ENCODE peak calls at places on chromosome 2, in nine cellular contexts. S, K, Y, W, R, C, N, A and F are unnamed samples.

GRCh38 chr2:38960609-38961320 is 71.1 kb downstream of the ARHGEF33 start:
- DNase-seq in N (peak; percentile 68), W (no peak), C (no peak), A (no peak), R (no peak), S (no peak), Y (no peak), K (no peak), F (no peak)

GRCh38 chr2:214311031-214311533 is 99.8 kb upstream of the VWC2L start:
- DNase-seq in R (no peak), C (no peak), N (no peak), K (no peak), Y (no peak), S (no peak), A (no peak), W (no peak), F (no peak)

GRCh38 chr2:128603411-128603924 is 284.8 kb upstream of the HS6ST1 start:
- DNase-seq in S (no peak), R (no peak), W (peak; percentile 5), N (no peak), C (no peak), K (no peak), A (no peak), Y (no peak), F (no peak)

GRCh38 chr2:65826567-65826966 is 394.2 kb upstream of the SPRED2 start:
- DNase-seq in W (no peak), Y (no peak), R (no peak), S (no peak), N (no peak), A (no peak), K (no peak), C (no peak), F (no peak)

GRCh38 chr2:163255086-163255485 is 416.5 kb upstream of the KCNH7 start:
- DNase-seq in R (no peak), S (no peak), W (no peak), K (no peak), N (no peak), A (no peak), C (no peak), Y (no peak), F (no peak)

GRCh38 chr2:37676274-37676673 is 4.8 kb upstream of the CDC42EP3 start:
- DNase-seq in R (peak; percentile 94), A (no peak), Y (no peak), S (peak; percentile 23), C (no peak), N (no peak), K (no peak), W (peak; percentile 42), F (no peak)

GRCh38 chr2:178484245-178485041 is 4.2 kb downstream of the PLEKHA3 start:
- DNase-seq in A (no peak), R (no peak), S (peak; percentile 35), Y (no peak), N (peak; percentile 50), K (peak; percentile 38), W (peak; percentile 27), C (no peak), F (no peak)

GRCh38 chr2:164523726-164524125 is 97.6 kb downstream of the GRB14 start:
- DNase-seq in R (no peak), S (no peak), W (no peak), Y (peak; percentile 32), K (no peak), C (no peak), A (no peak), N (no peak), F (no peak)

GRCh38 chr2:160372585-160372984 is 121.0 kb downstream of the RBMS1 start:
- DNase-seq in A (no peak), N (no peak), W (peak; percentile 91), S (no peak), C (no peak), K (no peak), R (peak; percentile 29), Y (no peak), F (no peak)

GRCh38 chr2:70936979-70937811 is 1.5 kb downstream of the ATP6V1B1 start:
- DNase-seq in N (no peak), K (no peak), Y (no peak), R (no peak), W (no peak), S (no peak), C (no peak), A (no peak), F (peak; percentile 50)

GRCh38 chr2:152718047-152718908 is at the start of gene ARL6IP6:
- DNase-seq in A (peak; percentile 89), W (peak; percentile 90), R (peak; percentile 87), N (peak; percentile 97), C (peak; percentile 90), Y (peak; percentile 96), K (peak; percentile 79), S (peak; percentile 46), F (peak; percentile 90)

GRCh38 chr2:221478106-221478863 is 93.8 kb downstream of the EPHA4 start:
- DNase-seq in Y (no peak), S (no peak), C (no peak), A (no peak), W (no peak), N (no peak), K (no peak), R (no peak), F (no peak)

GRCh38 chr2:16588565-16588964 is 77.1 kb downstream of the CYRIA start:
- DNase-seq in A (no peak), C (no peak), N (no peak), K (no peak), Y (no peak), W (no peak), S (no peak), R (no peak), F (no peak)

GRCh38 chr2:120392923-120393322 is 47.0 kb downstream of the INHBB start:
- DNase-seq in Y (no peak), S (no peak), C (no peak), A (no peak), N (no peak), W (no peak), R (no peak), K (no peak), F (no peak)

GRCh38 chr2:200423552-200423951 is 86.3 kb downstream of the KCTD18 start:
- DNase-seq in C (no peak), S (no peak), N (no peak), K (no peak), W (no peak), A (no peak), Y (no peak), R (no peak), F (no peak)

GRCh38 chr2:55033076-55033742 is 17.0 kb downstream of the RTN4 start:
- DNase-seq in A (no peak), Y (no peak), N (no peak), W (no peak), C (no peak), R (no peak), K (no peak), S (no peak), F (no peak)